ENCODE peak calls at places on chromosomes 13 and 19, in six cellular contexts. K is AG09309, X is mucosa of descending colon, F is PC-3, O is glutamatergic neuron, W is WTC11. J is an unnamed sample.

GRCh38 chr19:13974073-13974472 is 21.8 kb downstream of the DCAF15 start:
- DNase-seq in X (no peak), K (no peak), O (peak), F (peak), W (peak), J (no peak)

GRCh38 chr13:90447735-90448103 is 899.8 kb upstream of the MIR17HG start:
- DNase-seq in K (peak), W (no peak), O (no peak), F (peak), X (no peak), J (no peak)

GRCh38 chr19:17289489-17289888 is 7.8 kb downstream of the ANKLE1 start:
- DNase-seq in X (no peak), F (peak), W (peak), O (peak), K (peak), J (peak)

GRCh38 chr19:30552593-30552992 is 180.4 kb downstream of the ZNF536 start:
- DNase-seq in K (no peak), W (no peak), X (no peak), O (no peak), F (no peak), J (no peak)

GRCh38 chr13:32126298-32126697 is 94.7 kb downstream of the FRY start:
- DNase-seq in F (no peak), O (no peak), W (no peak), K (peak), X (no peak), J (no peak)

GRCh38 chr19:31513841-31514240 is 164.6 kb upstream of the TSHZ3 start:
- DNase-seq in O (no peak), X (no peak), F (no peak), K (no peak), W (no peak), J (peak)

GRCh38 chr19:3095375-3096191 is 1.4 kb downstream of the GNA11 start:
- DNase-seq in X (peak), F (peak), K (no peak), W (peak), O (no peak), J (no peak)

GRCh38 chr13:21079761-21080730 is 18.7 kb upstream of the LATS2 start:
- DNase-seq in X (no peak), K (peak), W (no peak), F (peak), O (no peak), J (peak)

GRCh38 chr19:17394891-17395415 is 957 bp upstream of the CCDC194 start:
- DNase-seq in O (peak), X (peak), W (peak), F (peak), K (no peak), J (no peak)

GRCh38 chr13:46342538-46342937 is 44.5 kb downstream of the RUBCNL start:
- DNase-seq in K (no peak), F (no peak), O (no peak), X (no peak), W (no peak), J (no peak)

GRCh38 chr13:62626771-62627170 is 1211.1 kb upstream of the PCDH20 start:
- DNase-seq in F (peak), O (no peak), W (peak), X (no peak), K (no peak), J (no peak)

GRCh38 chr13:112172641-112173171 is 105.8 kb downstream of the SOX1 start:
- DNase-seq in F (no peak), W (no peak), O (no peak), X (no peak), K (no peak), J (no peak)

GRCh38 chr13:80050252-80050651 is 290.7 kb downstream of the SPRY2 start:
- DNase-seq in W (no peak), X (no peak), O (no peak), F (no peak), K (no peak), J (no peak)

GRCh38 chr19:39303373-39304184 is 7.4 kb downstream of the IFNL1 start:
- DNase-seq in K (no peak), O (no peak), X (no peak), W (peak), F (no peak), J (no peak)
- TF ChIP-seq CTCF in K (no peak), O (no peak), X (no peak), W (no peak), F (no peak), J (no peak)

GRCh38 chr13:31015207-31015606 is 82.8 kb downstream of the TEX26 start:
- DNase-seq in W (no peak), X (no peak), O (no peak), K (no peak), F (no peak), J (no peak)

GRCh38 chr13:31011193-31011860 is 78.9 kb downstream of the TEX26 start:
- DNase-seq in O (no peak), X (no peak), W (no peak), K (no peak), F (no peak), J (no peak)

GRCh38 chr13:31014461-31014860 is 82.0 kb downstream of the TEX26 start:
- DNase-seq in K (no peak), O (no peak), F (no peak), W (no peak), X (no peak), J (no peak)

GRCh38 chr13:31009166-31009565 is 76.7 kb downstream of the TEX26 start:
- DNase-seq in X (no peak), W (no peak), K (no peak), F (no peak), O (no peak), J (no peak)

DNA sequence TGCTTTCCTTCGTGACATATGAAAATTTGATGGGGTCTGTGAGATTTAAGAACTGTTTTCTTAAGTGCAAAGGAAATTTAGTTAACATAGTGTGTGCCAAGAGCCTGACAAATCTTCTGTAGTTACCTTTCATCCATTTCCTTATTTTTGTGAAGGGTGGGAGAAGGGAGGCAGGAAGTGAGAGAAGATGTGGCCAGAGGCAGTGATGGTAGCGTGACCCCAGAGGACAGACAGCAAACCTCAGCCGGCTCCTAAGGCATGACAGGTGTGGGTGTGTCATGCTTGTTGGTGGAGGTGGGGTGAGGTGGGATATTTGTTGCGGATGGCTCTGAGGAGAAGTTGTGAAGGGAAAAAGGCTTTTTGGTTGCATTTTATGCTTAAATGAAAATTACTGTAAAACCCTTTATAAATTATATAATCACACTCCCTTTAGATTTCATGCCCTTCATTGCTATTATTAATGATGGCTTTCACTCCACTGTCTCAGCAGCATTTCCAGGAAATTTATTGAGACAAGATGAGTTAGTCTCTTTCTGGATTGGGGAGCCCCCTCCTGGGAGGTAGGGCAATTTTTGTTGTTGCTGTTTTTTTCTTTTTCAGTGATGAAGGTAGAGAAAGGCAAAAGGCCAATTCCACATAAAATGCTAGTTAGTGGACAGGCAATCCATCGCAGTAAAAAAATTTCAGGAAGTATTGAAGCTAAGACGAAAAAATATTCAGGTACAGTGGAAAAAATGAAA is 80.0 kb downstream of the TEX26 start:
- DNase-seq in O (no peak), W (no peak), X (no peak), K (no peak), F (peak), J (no peak)
- TF ChIP-seq CTCF in O (peak), W (no peak), X (no peak), K (peak), F (peak), J (peak)

GRCh38 chr19:1131718-1132552 is 28.1 kb downstream of the GPX4 start:
- DNase-seq in X (peak), W (peak), F (no peak), O (peak), K (peak), J (no peak)
- TF ChIP-seq CTCF in X (no peak), W (no peak), F (no peak), O (no peak), K (peak), J (no peak)

GRCh38 chr13:33262997-33263396 is 22.6 kb downstream of the STARD13 start:
- DNase-seq in X (no peak), F (no peak), K (no peak), O (no peak), W (no peak), J (no peak)
- TF ChIP-seq CTCF in X (no peak), F (peak), K (peak), O (no peak), W (no peak), J (peak)

DNA sequence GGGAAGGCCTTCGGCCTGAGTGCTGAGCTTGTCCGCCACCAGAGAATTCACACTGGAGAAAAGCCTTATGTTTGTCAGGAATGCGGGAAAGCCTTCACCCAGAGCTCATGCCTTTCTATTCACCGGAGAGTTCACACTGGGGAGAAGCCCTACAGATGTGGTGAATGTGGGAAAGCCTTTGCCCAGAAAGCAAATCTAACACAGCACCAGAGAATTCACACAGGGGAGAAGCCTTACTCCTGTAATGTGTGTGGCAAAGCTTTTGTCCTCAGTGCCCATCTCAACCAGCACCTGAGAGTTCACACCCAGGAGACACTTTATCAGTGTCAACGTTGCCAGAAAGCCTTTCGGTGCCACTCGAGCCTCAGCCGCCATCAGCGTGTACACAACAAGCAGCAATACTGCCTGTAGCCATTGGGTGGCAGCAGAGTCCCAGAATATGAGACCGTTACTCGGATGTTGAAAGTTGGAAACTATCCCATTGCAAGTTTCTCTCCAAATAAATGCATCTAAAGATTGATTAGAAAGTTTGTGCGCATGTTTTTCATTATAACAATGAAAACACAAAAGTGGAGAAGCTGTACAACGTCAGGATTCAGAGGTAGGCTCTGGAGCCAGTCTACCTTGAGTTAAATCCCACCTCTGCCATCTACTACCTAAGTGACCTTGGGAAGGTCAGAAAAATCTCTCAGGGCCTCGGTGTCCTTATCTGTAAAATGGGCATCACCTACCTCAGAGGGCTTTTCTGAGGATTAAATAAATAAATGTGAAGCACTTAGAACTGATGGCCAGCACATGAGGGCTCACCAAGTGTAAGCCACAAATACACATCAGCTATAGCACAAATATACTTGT is 21.1 kb downstream of the ZNF473 start:
- DNase-seq in F (peak), X (no peak), W (peak), K (no peak), O (peak), J (no peak)
- TF ChIP-seq CTCF in F (peak), X (peak), W (peak), K (peak), O (peak), J (peak)

DNA sequence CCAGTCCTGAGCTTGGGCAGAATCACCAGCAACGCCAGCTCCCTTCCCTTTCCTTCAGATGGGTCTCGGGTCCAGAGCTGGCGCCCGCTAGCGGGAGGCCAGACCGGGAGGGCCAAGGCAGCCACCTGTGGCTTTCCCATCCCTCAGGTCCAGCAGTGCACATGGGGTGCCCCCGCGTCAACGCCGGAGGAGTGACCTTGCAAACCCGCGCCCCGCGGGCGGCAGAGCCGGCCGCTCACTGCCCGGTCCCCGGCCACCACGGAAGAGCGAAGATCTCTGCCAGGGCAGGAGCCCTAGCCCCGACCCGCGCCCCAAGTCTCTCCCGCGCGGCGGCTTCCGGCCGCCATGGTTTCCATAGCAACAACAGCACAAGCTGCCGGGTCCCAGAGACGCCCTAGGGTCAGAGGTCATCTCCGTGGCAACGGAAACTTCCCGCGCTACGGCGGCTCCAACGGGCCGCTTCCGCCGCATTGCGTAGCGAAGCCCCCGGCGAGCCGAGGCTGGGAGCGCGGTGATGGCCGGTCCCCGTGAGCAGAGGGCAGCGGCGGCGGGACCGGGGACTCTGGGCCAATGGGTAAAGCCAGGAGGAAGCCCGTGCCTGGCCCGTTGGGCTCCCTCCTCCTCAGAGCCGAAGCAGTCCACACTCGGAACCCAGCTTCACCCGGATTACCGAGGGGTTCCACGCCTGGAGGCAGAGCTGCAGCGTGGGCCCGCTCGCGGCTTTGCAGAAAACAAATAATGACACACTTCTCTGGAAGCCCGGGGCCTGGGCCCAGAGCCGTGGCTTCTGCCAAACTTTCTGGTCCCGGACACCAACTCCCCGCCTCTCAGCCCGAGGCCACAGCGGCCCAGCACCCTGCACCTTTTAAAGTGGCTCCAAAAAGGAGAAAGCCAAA is 7.4 kb downstream of the FGF14 start:
- DNase-seq in W (peak), F (no peak), K (peak), O (peak), X (peak), J (peak)
- TF ChIP-seq CTCF in W (no peak), F (no peak), K (no peak), O (no peak), X (no peak), J (peak)

DNA sequence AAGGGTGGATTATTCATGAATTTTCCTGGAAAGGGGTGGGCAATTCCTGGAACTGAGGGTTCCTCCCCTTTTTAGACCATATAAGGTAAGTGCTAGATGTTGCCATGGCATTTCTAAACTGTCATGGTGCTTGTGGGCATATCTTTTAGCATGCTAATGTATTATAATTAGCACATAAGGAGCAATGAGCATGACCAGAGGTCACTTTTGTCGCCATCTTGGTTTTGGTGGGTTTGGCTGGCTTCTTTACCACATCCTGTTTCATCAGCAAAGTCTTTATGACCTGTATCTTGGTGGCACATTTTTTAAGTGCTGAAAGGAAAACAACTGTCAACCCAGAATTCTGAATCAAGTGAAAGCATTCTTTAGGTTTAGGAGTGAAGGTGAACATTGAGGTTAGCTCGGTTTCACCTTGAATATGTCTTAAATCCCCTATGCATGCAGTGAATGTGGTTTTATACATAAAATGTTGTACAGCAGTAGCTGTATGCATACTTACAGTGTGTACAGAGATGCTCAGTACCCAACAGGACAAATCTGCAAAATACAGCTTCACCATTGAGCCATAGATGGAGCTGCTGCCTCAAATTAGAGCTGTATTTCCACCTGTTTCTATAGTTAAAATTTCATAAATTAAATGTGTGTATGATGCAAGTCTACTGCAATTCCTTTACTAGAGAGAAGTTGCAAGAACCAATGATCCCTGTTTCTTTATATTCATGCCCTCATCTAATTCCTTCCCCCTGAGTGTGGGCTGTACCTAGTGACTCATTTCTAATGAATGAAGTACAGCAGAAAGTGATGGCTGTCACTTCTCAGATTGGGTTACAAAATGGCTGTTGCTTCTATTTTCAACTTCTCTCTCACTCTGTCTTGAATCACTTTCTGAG is 25.3 kb upstream of the IGSF23 start:
- DNase-seq in X (no peak), K (peak), W (no peak), O (no peak), F (peak), J (no peak)
- TF ChIP-seq CTCF in X (no peak), K (peak), W (no peak), O (no peak), F (peak), J (peak)

GRCh38 chr13:98365291-98365690 is 188.2 kb upstream of the RNF113B start:
- DNase-seq in F (no peak), W (no peak), O (no peak), X (no peak), K (no peak), J (no peak)
- TF ChIP-seq CTCF in F (no peak), W (no peak), O (no peak), X (no peak), K (no peak), J (no peak)

DNA sequence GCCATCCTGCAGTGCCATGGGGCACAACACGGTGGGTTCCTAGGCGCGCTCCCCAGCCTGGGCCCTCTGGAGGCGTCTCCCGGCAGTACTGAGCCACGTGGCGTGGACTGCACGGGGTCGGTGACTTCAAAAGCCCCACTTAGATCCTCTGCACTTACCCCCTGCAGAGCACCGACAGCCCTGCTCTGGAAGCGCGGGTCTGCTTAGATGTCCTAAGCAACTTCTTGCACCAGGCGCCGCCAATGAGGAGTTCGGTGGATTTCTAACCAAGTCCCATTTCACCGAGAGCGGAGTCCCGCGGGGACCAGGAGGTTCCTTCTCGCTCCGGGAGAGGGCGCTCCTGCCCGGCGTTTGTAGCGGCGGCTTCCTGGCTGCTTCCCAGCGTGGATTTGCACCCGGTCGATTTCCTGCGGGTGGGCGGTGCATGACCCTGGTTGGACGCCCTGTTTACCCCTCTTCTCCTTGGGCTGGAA is 25.2 kb upstream of the ZNF845 start:
- DNase-seq in F (no peak), X (no peak), O (peak), K (no peak), W (peak), J (peak)
- TF ChIP-seq CTCF in F (peak), X (no peak), O (peak), K (peak), W (peak), J (no peak)